ENCODE peak calls at places on chromosomes 12 and 14, in five cellular contexts. One of them, this sample, is unnamed.

GRCh38 chr12:115103884-115104883 is 420.2 kb upstream of the TBX3 start:
- DNase-seq in endothelial cell of umbilical vein: no peak
- DNase-seq in fibroblast of mammary gland: peak; percentile 32
- DNase-seq in tibial artery: no peak
- DNase-seq in endothelial cell: no peak
- DNase-seq in this sample: no peak

GRCh38 chr14:26598672-26599131 is 869 bp upstream of the NOVA1 start:
- DNase-seq in fibroblast of mammary gland: peak; percentile 35
- DNase-seq in endothelial cell of umbilical vein: no peak
- DNase-seq in tibial artery: no peak
- DNase-seq in endothelial cell: no peak
- DNase-seq in this sample: no peak

GRCh38 chr12:69840727-69841126 is 15.7 kb downstream of the MYRFL start:
- DNase-seq in endothelial cell of umbilical vein: peak; percentile 38
- DNase-seq in tibial artery: no peak
- DNase-seq in fibroblast of mammary gland: no peak
- DNase-seq in endothelial cell: no peak
- DNase-seq in this sample: no peak

GRCh38 chr14:72567226-72567625 is 326.7 kb downstream of the DPF3 start:
- DNase-seq in endothelial cell: no peak
- DNase-seq in endothelial cell of umbilical vein: no peak
- DNase-seq in tibial artery: no peak
- DNase-seq in fibroblast of mammary gland: no peak
- DNase-seq in this sample: no peak

GRCh38 chr12:85803231-85803630 is 33.0 kb downstream of the RASSF9 start:
- DNase-seq in endothelial cell of umbilical vein: peak; percentile 24
- DNase-seq in endothelial cell: no peak
- DNase-seq in tibial artery: no peak
- DNase-seq in fibroblast of mammary gland: no peak
- DNase-seq in this sample: no peak

GRCh38 chr14:50678163-50678562 is 10.1 kb upstream of the SAV1 start:
- DNase-seq in tibial artery: no peak
- DNase-seq in fibroblast of mammary gland: no peak
- DNase-seq in endothelial cell of umbilical vein: no peak
- DNase-seq in endothelial cell: no peak
- DNase-seq in this sample: no peak

GRCh38 chr12:4308334-4308960 is 12.6 kb upstream of the TIGAR start:
- DNase-seq in endothelial cell of umbilical vein: no peak
- DNase-seq in fibroblast of mammary gland: no peak
- DNase-seq in endothelial cell: no peak
- DNase-seq in tibial artery: no peak
- DNase-seq in this sample: no peak

GRCh38 chr14:31286456-31287293 is 79.1 kb upstream of the HECTD1 start:
- DNase-seq in fibroblast of mammary gland: no peak
- DNase-seq in endothelial cell of umbilical vein: no peak
- DNase-seq in endothelial cell: no peak
- DNase-seq in tibial artery: no peak
- DNase-seq in this sample: peak; percentile 23

GRCh38 chr12:75658826-75659823 is 147.7 kb upstream of the KRR1 start:
- DNase-seq in endothelial cell of umbilical vein: peak; percentile 77
- DNase-seq in tibial artery: no peak
- DNase-seq in fibroblast of mammary gland: peak; percentile 88
- DNase-seq in endothelial cell: no peak
- DNase-seq in this sample: no peak

GRCh38 chr14:75476274-75476995 is 45.8 kb upstream of the BATF start:
- DNase-seq in tibial artery: no peak
- DNase-seq in endothelial cell: no peak
- DNase-seq in fibroblast of mammary gland: no peak
- DNase-seq in endothelial cell of umbilical vein: no peak
- DNase-seq in this sample: no peak

GRCh38 chr14:100471451-100472093 is 115.6 kb downstream of the BEGAIN start:
- DNase-seq in endothelial cell: no peak
- DNase-seq in tibial artery: no peak
- DNase-seq in fibroblast of mammary gland: no peak
- DNase-seq in endothelial cell of umbilical vein: no peak
- DNase-seq in this sample: no peak

GRCh38 chr14:73759183-73759713 is 45.1 kb upstream of the PNMA1 start:
- DNase-seq in fibroblast of mammary gland: peak; percentile 45
- DNase-seq in endothelial cell of umbilical vein: peak; percentile 49
- DNase-seq in tibial artery: peak; percentile 67
- DNase-seq in endothelial cell: peak; percentile 48
- DNase-seq in this sample: peak; percentile 79

GRCh38 chr12:66045506-66045905 is 85.0 kb downstream of the LLPH start:
- DNase-seq in fibroblast of mammary gland: no peak
- DNase-seq in endothelial cell: no peak
- DNase-seq in tibial artery: no peak
- DNase-seq in endothelial cell of umbilical vein: no peak
- DNase-seq in this sample: no peak

GRCh38 chr12:6925543-6926279 is 2.0 kb upstream of the ATN1 start:
- DNase-seq in fibroblast of mammary gland: peak; percentile 90
- DNase-seq in tibial artery: peak; percentile 86
- DNase-seq in endothelial cell of umbilical vein: peak; percentile 80
- DNase-seq in endothelial cell: peak; percentile 53
- DNase-seq in this sample: peak; percentile 54

GRCh38 chr14:104972301-104973211 is 5.6 kb downstream of the AHNAK2 start:
- DNase-seq in tibial artery: peak; percentile 89
- DNase-seq in endothelial cell: no peak
- DNase-seq in endothelial cell of umbilical vein: peak; percentile 63
- DNase-seq in fibroblast of mammary gland: peak; percentile 74
- DNase-seq in this sample: peak; percentile 12

GRCh38 chr14:35231207-35231755 is 60.9 kb upstream of the PSMA6 start:
- DNase-seq in endothelial cell: no peak
- DNase-seq in tibial artery: no peak
- DNase-seq in fibroblast of mammary gland: peak; percentile 24
- DNase-seq in endothelial cell of umbilical vein: no peak
- DNase-seq in this sample: no peak

GRCh38 chr12:64760808-64761573 is 1.8 kb upstream of the GNS start:
- DNase-seq in endothelial cell: no peak
- DNase-seq in fibroblast of mammary gland: no peak
- DNase-seq in tibial artery: no peak
- DNase-seq in endothelial cell of umbilical vein: no peak
- DNase-seq in this sample: no peak

GRCh38 chr14:20413785-20414117 is 450 bp upstream of the TEP1 start:
- DNase-seq in fibroblast of mammary gland: no peak
- DNase-seq in endothelial cell: no peak
- DNase-seq in tibial artery: no peak
- DNase-seq in endothelial cell of umbilical vein: peak; percentile 30
- DNase-seq in this sample: no peak

GRCh38 chr12:50971946-50972345 is 19.6 kb downstream of the HIGD1C start:
- DNase-seq in tibial artery: no peak
- DNase-seq in endothelial cell: no peak
- DNase-seq in endothelial cell of umbilical vein: no peak
- DNase-seq in fibroblast of mammary gland: peak; percentile 77
- DNase-seq in this sample: no peak

GRCh38 chr14:54108481-54109471 is 152.2 kb upstream of the BMP4 start:
- DNase-seq in fibroblast of mammary gland: peak; percentile 53
- DNase-seq in tibial artery: no peak
- DNase-seq in endothelial cell: no peak
- DNase-seq in endothelial cell of umbilical vein: peak; percentile 94
- DNase-seq in this sample: no peak

GRCh38 chr12:54145844-54146243 is 42.9 kb downstream of the SMUG1 start:
- DNase-seq in fibroblast of mammary gland: no peak
- DNase-seq in endothelial cell: no peak
- DNase-seq in endothelial cell of umbilical vein: no peak
- DNase-seq in tibial artery: no peak
- DNase-seq in this sample: no peak

GRCh38 chr12:54147186-54147585 is 41.6 kb downstream of the SMUG1 start:
- DNase-seq in tibial artery: no peak
- DNase-seq in endothelial cell: no peak
- DNase-seq in fibroblast of mammary gland: no peak
- DNase-seq in endothelial cell of umbilical vein: no peak
- DNase-seq in this sample: no peak

GRCh38 chr12:54146506-54147145 is 42.2 kb downstream of the SMUG1 start:
- DNase-seq in tibial artery: no peak
- DNase-seq in endothelial cell of umbilical vein: no peak
- DNase-seq in fibroblast of mammary gland: no peak
- DNase-seq in endothelial cell: no peak
- DNase-seq in this sample: no peak

GRCh38 chr12:54148560-54149439 is 40.0 kb downstream of the SMUG1 start:
- DNase-seq in tibial artery: no peak
- DNase-seq in endothelial cell: no peak
- DNase-seq in fibroblast of mammary gland: no peak
- DNase-seq in endothelial cell of umbilical vein: no peak
- DNase-seq in this sample: no peak

DNA sequence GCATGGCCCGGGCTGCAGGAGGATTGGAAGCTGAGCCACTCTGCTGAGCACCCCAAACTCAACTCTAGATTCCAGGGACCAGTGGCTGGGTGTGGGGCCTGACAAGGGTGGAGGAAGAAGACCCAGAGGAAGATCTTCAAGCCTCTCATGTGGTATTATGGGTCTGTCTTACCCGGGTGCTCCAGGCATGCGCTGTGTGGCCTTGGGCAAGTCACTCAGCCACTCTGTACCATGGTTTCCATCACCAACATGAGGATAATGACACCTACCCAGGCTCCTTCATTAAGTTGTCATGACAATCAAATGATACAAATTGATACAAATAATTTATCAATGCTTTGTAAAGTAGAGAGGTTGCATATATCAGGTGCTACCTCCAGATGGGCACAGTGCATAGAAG is 41.2 kb downstream of the SMUG1 start:
- DNase-seq in endothelial cell: no peak
- DNase-seq in endothelial cell of umbilical vein: no peak
- DNase-seq in fibroblast of mammary gland: no peak
- DNase-seq in tibial artery: no peak
- DNase-seq in this sample: no peak
- TF ChIP-seq CTCF in endothelial cell: no peak
- TF ChIP-seq CTCF in endothelial cell of umbilical vein: no peak
- TF ChIP-seq CTCF in fibroblast of mammary gland: no peak
- TF ChIP-seq CTCF in tibial artery: no peak
- TF ChIP-seq CTCF in this sample: no peak

DNA sequence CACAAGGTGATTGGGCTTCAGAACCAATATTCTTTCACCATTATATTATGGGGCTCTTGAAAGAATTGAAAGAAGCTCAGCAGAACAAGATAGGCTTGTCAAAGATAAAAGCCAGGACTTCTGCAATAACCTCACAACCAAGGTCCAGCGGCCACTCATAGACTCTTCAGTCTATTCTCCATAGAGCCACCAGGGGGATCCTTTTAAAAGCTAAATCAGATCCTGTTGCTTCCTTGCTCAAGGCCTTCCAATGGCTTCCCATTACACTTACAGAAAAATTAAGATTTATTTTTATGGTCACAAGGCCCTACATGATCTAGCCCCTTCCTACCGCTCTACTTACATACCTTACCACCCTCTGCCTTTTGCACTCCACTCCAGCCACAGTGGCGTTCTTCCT is 169.6 kb downstream of the C12orf42 start:
- DNase-seq in endothelial cell of umbilical vein: no peak
- DNase-seq in endothelial cell: no peak
- DNase-seq in tibial artery: no peak
- DNase-seq in fibroblast of mammary gland: no peak
- DNase-seq in this sample: no peak
- TF ChIP-seq CTCF in endothelial cell of umbilical vein: no peak
- TF ChIP-seq CTCF in endothelial cell: peak; percentile 60
- TF ChIP-seq CTCF in tibial artery: no peak
- TF ChIP-seq CTCF in fibroblast of mammary gland: no peak
- TF ChIP-seq CTCF in this sample: peak; percentile 69

GRCh38 chr12:43676183-43676813 is 82.3 kb downstream of the PUS7L start:
- DNase-seq in endothelial cell: peak; percentile 24
- DNase-seq in endothelial cell of umbilical vein: peak; percentile 16
- DNase-seq in fibroblast of mammary gland: peak; percentile 31
- DNase-seq in tibial artery: no peak
- DNase-seq in this sample: peak; percentile 40
- TF ChIP-seq CTCF in endothelial cell: peak; percentile 57
- TF ChIP-seq CTCF in endothelial cell of umbilical vein: peak; percentile 68
- TF ChIP-seq CTCF in fibroblast of mammary gland: peak; percentile 74
- TF ChIP-seq CTCF in tibial artery: no peak
- TF ChIP-seq CTCF in this sample: peak; percentile 52

GRCh38 chr12:113222730-113223531 is 1.7 kb downstream of the TPCN1 start:
- DNase-seq in tibial artery: peak; percentile 87
- DNase-seq in fibroblast of mammary gland: peak; percentile 94
- DNase-seq in endothelial cell: no peak
- DNase-seq in endothelial cell of umbilical vein: peak; percentile 97
- DNase-seq in this sample: no peak
- TF ChIP-seq CTCF in tibial artery: no peak
- TF ChIP-seq CTCF in fibroblast of mammary gland: no peak
- TF ChIP-seq CTCF in endothelial cell: no peak
- TF ChIP-seq CTCF in endothelial cell of umbilical vein: no peak
- TF ChIP-seq CTCF in this sample: no peak

GRCh38 chr14:48582938-48583337 is 907.5 kb upstream of the MDGA2 start:
- DNase-seq in fibroblast of mammary gland: no peak
- DNase-seq in endothelial cell: no peak
- DNase-seq in tibial artery: no peak
- DNase-seq in endothelial cell of umbilical vein: no peak
- DNase-seq in this sample: no peak
- TF ChIP-seq CTCF in fibroblast of mammary gland: no peak
- TF ChIP-seq CTCF in endothelial cell: no peak
- TF ChIP-seq CTCF in tibial artery: no peak
- TF ChIP-seq CTCF in endothelial cell of umbilical vein: no peak
- TF ChIP-seq CTCF in this sample: no peak

DNA sequence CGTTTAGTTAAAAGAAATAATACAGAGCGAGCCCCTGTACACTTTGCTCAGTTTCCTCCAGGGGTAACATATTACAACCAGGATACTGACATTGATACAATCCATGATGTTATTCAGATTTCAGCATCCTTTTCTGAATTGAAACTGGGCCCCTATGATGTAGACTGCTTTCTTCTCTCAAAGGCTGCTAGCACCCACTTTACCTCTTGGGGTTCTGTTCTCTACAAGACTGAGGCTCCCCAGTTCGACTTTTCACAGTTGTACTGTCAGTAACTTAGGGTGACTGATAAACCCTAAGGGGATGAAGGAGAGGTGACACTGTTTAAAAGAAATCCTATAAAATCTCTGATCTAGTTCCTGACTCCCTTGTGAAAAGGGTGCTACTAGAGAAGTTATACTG is 861 bp downstream of the VPS33A start:
- DNase-seq in endothelial cell of umbilical vein: no peak
- DNase-seq in fibroblast of mammary gland: no peak
- DNase-seq in endothelial cell: no peak
- DNase-seq in tibial artery: no peak
- DNase-seq in this sample: no peak
- TF ChIP-seq CTCF in endothelial cell of umbilical vein: no peak
- TF ChIP-seq CTCF in fibroblast of mammary gland: no peak
- TF ChIP-seq CTCF in endothelial cell: no peak
- TF ChIP-seq CTCF in tibial artery: no peak
- TF ChIP-seq CTCF in this sample: no peak

DNA sequence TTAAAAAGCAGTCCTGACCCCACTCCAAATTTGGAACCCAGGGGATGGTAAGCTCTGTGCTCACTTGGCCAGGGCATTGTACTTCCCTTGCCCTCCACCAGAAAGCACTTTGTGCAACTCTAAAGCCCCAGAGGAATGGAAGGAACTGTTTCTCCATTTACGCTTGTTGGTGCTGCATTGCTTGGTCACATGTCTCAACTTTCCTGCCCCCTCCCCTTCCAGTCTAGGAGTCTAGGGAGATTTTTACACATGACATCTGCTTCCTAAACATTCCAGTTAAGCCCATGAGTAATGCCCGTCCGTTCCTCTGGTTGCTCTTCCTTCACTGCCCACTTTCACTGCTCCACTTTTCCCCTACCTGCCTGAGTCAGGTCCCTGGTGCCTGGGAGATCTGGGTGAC is 92.6 kb upstream of the MAP1LC3B2 start:
- DNase-seq in endothelial cell of umbilical vein: peak; percentile 61
- DNase-seq in tibial artery: no peak
- DNase-seq in fibroblast of mammary gland: no peak
- DNase-seq in endothelial cell: no peak
- DNase-seq in this sample: no peak
- TF ChIP-seq CTCF in endothelial cell of umbilical vein: no peak
- TF ChIP-seq CTCF in tibial artery: no peak
- TF ChIP-seq CTCF in fibroblast of mammary gland: no peak
- TF ChIP-seq CTCF in endothelial cell: no peak
- TF ChIP-seq CTCF in this sample: no peak